ENCODE peak calls at places on chromosomes 5 and 9, in nine cellular contexts. X is ovary, O is fibroblast of pulmonary artery, N is body of pancreas, Y is cardiac muscle cell, C is psoas muscle, I is GM20000, W is A549, M is astrocyte. Q is an unnamed sample.

GRCh38 chr5:95803271-95804148 is 19.0 kb downstream of the GLRX start:
- DNase-seq in N (no peak), X (no peak), Y (no peak), M (no peak), O (no peak), C (no peak), W (peak), I (no peak), Q (no peak)

GRCh38 chr5:132420706-132421272 is 51.3 kb downstream of the SLC22A5 start:
- DNase-seq in Y (no peak), C (no peak), N (no peak), I (peak), O (no peak), X (no peak), M (no peak), W (no peak), Q (no peak)

GRCh38 chr5:94870496-94871214 is 252.2 kb downstream of the SLF1 start:
- DNase-seq in W (no peak), O (no peak), I (no peak), C (no peak), N (no peak), Y (no peak), M (no peak), X (no peak), Q (no peak)

GRCh38 chr9:135379540-135380267 is 99.9 kb upstream of the PPP1R26 start:
- DNase-seq in C (no peak), Y (no peak), I (no peak), M (no peak), X (no peak), O (no peak), W (no peak), N (no peak), Q (no peak)

GRCh38 chr5:167582263-167582662 is 709.2 kb upstream of the WWC1 start:
- DNase-seq in N (no peak), Y (no peak), O (peak), W (peak), M (no peak), X (no peak), C (no peak), I (no peak), Q (no peak)

GRCh38 chr9:127893392-127893791 is 6.0 kb downstream of the ST6GALNAC6 start:
- DNase-seq in I (no peak), O (no peak), M (no peak), X (no peak), N (no peak), W (no peak), Y (no peak), C (no peak), Q (no peak)

GRCh38 chr5:103249068-103249467 is 9.5 kb upstream of the MACIR start:
- DNase-seq in N (no peak), O (no peak), M (no peak), X (no peak), Y (no peak), C (no peak), I (no peak), W (no peak), Q (no peak)

GRCh38 chr9:106072421-106072820 is 378.1 kb downstream of the TMEM38B start:
- DNase-seq in I (no peak), W (no peak), M (peak), O (no peak), C (no peak), N (no peak), X (no peak), Y (peak), Q (no peak)

GRCh38 chr9:111621895-111622480 is 9.1 kb upstream of the DNAJC25 start:
- DNase-seq in C (no peak), X (no peak), W (peak), N (peak), I (peak), M (no peak), O (peak), Y (no peak), Q (no peak)

GRCh38 chr5:122152266-122152900 is 23.0 kb downstream of the ZNF474 start:
- DNase-seq in O (no peak), I (no peak), X (no peak), C (no peak), Y (no peak), M (peak), N (no peak), W (no peak), Q (no peak)

GRCh38 chr9:136561779-136562178 is 15.9 kb upstream of the NOTCH1 start:
- DNase-seq in X (no peak), O (no peak), M (no peak), I (no peak), N (no peak), C (peak), Y (no peak), W (no peak), Q (no peak)
- TF ChIP-seq CTCF in X (no peak), O (no peak), M (no peak), I (no peak), N (no peak), C (no peak), Y (no peak), W (no peak), Q (no peak)

GRCh38 chr9:90508940-90509339 is 133.7 kb downstream of the DIRAS2 start:
- DNase-seq in Y (no peak), W (no peak), X (no peak), O (no peak), N (no peak), I (no peak), M (peak), C (no peak), Q (no peak)
- TF ChIP-seq CTCF in Y (no peak), W (no peak), X (no peak), O (no peak), N (no peak), I (no peak), M (no peak), C (no peak), Q (no peak)

GRCh38 chr9:97848237-97848581 is 4.8 kb upstream of the FOXE1 start:
- DNase-seq in X (no peak), I (no peak), O (no peak), M (no peak), Y (no peak), W (no peak), C (no peak), N (no peak), Q (no peak)
- TF ChIP-seq CTCF in X (no peak), I (no peak), O (peak), M (peak), Y (no peak), W (no peak), C (no peak), N (peak), Q (no peak)

GRCh38 chr5:110054240-110054639 is 364.5 kb downstream of the MAN2A1 start:
- DNase-seq in X (no peak), I (peak), C (no peak), M (peak), O (peak), Y (peak), N (peak), W (peak), Q (no peak)
- TF ChIP-seq CTCF in X (no peak), I (no peak), C (no peak), M (peak), O (peak), Y (peak), N (no peak), W (no peak), Q (peak)

GRCh38 chr5:179837076-179838011 is 16.6 kb downstream of the SQSTM1 start:
- DNase-seq in N (no peak), X (no peak), M (no peak), C (no peak), W (no peak), O (no peak), Y (no peak), I (no peak), Q (no peak)

GRCh38 chr5:179839328-179840256 is 18.9 kb downstream of the SQSTM1 start:
- DNase-seq in C (peak), O (peak), N (peak), M (no peak), Y (no peak), W (peak), X (no peak), I (no peak), Q (no peak)

GRCh38 chr5:179833709-179834070 is 13.0 kb downstream of the SQSTM1 start:
- DNase-seq in W (no peak), I (no peak), N (no peak), Y (no peak), M (no peak), X (no peak), C (no peak), O (no peak), Q (no peak)

GRCh38 chr5:179834120-179834519 is 13.4 kb downstream of the SQSTM1 start:
- DNase-seq in W (no peak), Y (no peak), O (no peak), N (no peak), I (no peak), M (no peak), X (no peak), C (no peak), Q (no peak)

DNA sequence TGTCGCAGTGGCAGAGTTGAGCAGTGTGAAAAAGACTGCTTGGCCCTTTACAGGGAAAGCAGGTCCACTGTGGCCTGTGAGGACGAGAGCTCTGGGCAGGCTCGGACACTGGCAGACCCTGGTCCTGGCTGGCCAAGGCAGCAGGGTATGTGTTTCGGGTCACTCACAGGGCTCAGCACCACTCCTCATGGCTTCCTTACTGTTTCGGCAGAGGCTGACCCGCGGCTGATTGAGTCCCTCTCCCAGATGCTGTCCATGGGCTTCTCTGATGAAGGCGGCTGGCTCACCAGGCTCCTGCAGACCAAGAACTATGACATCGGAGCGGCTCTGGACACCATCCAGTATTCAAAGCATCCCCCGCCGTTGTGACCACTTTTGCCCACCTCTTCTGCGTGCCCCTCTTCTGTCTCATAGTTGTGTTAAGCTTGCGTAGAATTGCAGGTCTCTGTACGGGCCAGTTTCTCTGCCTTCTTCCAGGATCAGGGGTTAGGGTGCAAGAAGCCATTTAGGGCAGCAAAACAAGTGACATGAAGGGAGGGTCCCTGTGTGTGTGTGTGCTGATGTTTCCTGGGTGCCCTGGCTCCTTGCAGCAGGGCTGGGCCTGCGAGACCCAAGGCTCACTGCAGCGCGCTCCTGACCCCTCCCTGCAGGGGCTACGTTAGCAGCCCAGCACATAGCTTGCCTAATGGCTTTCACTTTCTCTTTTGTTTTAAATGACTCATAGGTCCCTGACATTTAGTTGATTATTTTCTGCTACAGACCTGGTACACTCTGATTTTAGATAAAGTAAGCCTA is 15.7 kb downstream of the SQSTM1 start:
- DNase-seq in O (no peak), M (peak), I (peak), X (no peak), N (no peak), Y (no peak), C (peak), W (no peak), Q (no peak)
- TF ChIP-seq CTCF in O (no peak), M (no peak), I (no peak), X (no peak), N (no peak), Y (no peak), C (no peak), W (no peak), Q (no peak)

GRCh38 chr9:125238915-125239446 is 2.2 kb downstream of the HSPA5 start:
- DNase-seq in Y (no peak), M (no peak), N (no peak), W (no peak), X (no peak), I (no peak), O (no peak), C (no peak), Q (no peak)

GRCh38 chr9:125240649-125240999 is 519 bp downstream of the HSPA5 start:
- DNase-seq in X (no peak), N (peak), C (peak), W (peak), I (peak), M (no peak), O (peak), Y (peak), Q (no peak)

GRCh38 chr9:125239631-125240597 is 1.2 kb downstream of the HSPA5 start:
- DNase-seq in Y (no peak), X (no peak), N (no peak), O (no peak), W (no peak), I (no peak), C (no peak), M (no peak), Q (no peak)

GRCh38 chr9:125241863-125242739 is 958 bp upstream of the HSPA5 start:
- DNase-seq in C (peak), N (peak), W (peak), M (no peak), Y (no peak), X (no peak), I (no peak), O (no peak), Q (no peak)

GRCh38 chr9:125241000-125241862 is at the start of gene HSPA5:
- DNase-seq in O (peak), W (peak), Y (peak), M (peak), C (peak), X (peak), I (peak), N (peak), Q (peak)
- TF ChIP-seq CTCF in O (peak), W (no peak), Y (peak), M (no peak), C (no peak), X (peak), I (no peak), N (peak), Q (peak)

GRCh38 chr5:148107608-148108007 is 43.8 kb downstream of the SPINK5 start:
- DNase-seq in O (no peak), N (no peak), I (no peak), X (no peak), W (no peak), M (no peak), C (no peak), Y (peak), Q (no peak)
- TF ChIP-seq CTCF in O (no peak), N (peak), I (no peak), X (no peak), W (no peak), M (no peak), C (no peak), Y (no peak), Q (peak)

Q was measured in LNCaP clone FGC.